ENCODE peak calls at places on chromosomes 1 and 21, in five cellular contexts. One of them, this sample, is unnamed.

GRCh38 chr1:79885101-79885500 is 878.6 kb upstream of the ADGRL4 start:
- DNase-seq in SK-N-SH: no peak
- DNase-seq in HepG2: no peak
- DNase-seq in HCT116: no peak
- DNase-seq in GM12878: no peak
- DNase-seq in this sample: no peak

GRCh38 chr1:231938651-231939050 is 312.1 kb downstream of the DISC1 start:
- DNase-seq in HepG2: no peak
- DNase-seq in SK-N-SH: no peak
- DNase-seq in HCT116: no peak
- DNase-seq in GM12878: no peak
- DNase-seq in this sample: no peak

GRCh38 chr1:219461891-219462528 is 150.9 kb downstream of the ZC3H11B start:
- DNase-seq in SK-N-SH: no peak
- DNase-seq in GM12878: no peak
- DNase-seq in HCT116: no peak
- DNase-seq in HepG2: no peak
- DNase-seq in this sample: no peak

GRCh38 chr21:43721939-43722338 is 3.0 kb downstream of the PDXK start:
- DNase-seq in HepG2: no peak
- DNase-seq in GM12878: no peak
- DNase-seq in HCT116: no peak
- DNase-seq in SK-N-SH: no peak
- DNase-seq in this sample: no peak

GRCh38 chr1:36620142-36620541 is 137.4 kb upstream of the CSF3R start:
- DNase-seq in SK-N-SH: no peak
- DNase-seq in HCT116: no peak
- DNase-seq in HepG2: no peak
- DNase-seq in GM12878: no peak
- DNase-seq in this sample: no peak

GRCh38 chr1:235861857-235862256 is 4.8 kb downstream of the LYST start:
- DNase-seq in GM12878: no peak
- DNase-seq in SK-N-SH: no peak
- DNase-seq in HCT116: no peak
- DNase-seq in HepG2: no peak
- DNase-seq in this sample: no peak

GRCh38 chr21:32771134-32771523 is 426 bp downstream of the PAXBP1 start:
- DNase-seq in SK-N-SH: peak; percentile 80
- DNase-seq in GM12878: no peak
- DNase-seq in HepG2: peak; percentile 33
- DNase-seq in HCT116: no peak
- DNase-seq in this sample: no peak

GRCh38 chr1:183770816-183771128 is 34.1 kb upstream of the RGL1 start:
- DNase-seq in SK-N-SH: no peak
- DNase-seq in GM12878: no peak
- DNase-seq in HCT116: no peak
- DNase-seq in HepG2: no peak
- DNase-seq in this sample: no peak

GRCh38 chr1:182051938-182052337 is 9.6 kb downstream of the ZNF648 start:
- DNase-seq in GM12878: no peak
- DNase-seq in HCT116: no peak
- DNase-seq in SK-N-SH: no peak
- DNase-seq in HepG2: no peak
- DNase-seq in this sample: no peak

GRCh38 chr1:42313970-42314369 is 21.1 kb downstream of the FOXJ3 start:
- DNase-seq in GM12878: no peak
- DNase-seq in HCT116: no peak
- DNase-seq in HepG2: no peak
- DNase-seq in SK-N-SH: no peak
- DNase-seq in this sample: no peak

GRCh38 chr1:187390157-187390556 is 561.4 kb downstream of the PLA2G4A start:
- DNase-seq in SK-N-SH: peak; percentile 9
- DNase-seq in HepG2: no peak
- DNase-seq in HCT116: no peak
- DNase-seq in GM12878: no peak
- DNase-seq in this sample: no peak

GRCh38 chr1:158355773-158356172 is 2.1 kb downstream of the CD1E start:
- DNase-seq in HCT116: no peak
- DNase-seq in GM12878: no peak
- DNase-seq in SK-N-SH: no peak
- DNase-seq in HepG2: no peak
- DNase-seq in this sample: no peak

GRCh38 chr1:8463144-8463927 is 145.4 kb downstream of the SLC45A1 start:
- DNase-seq in GM12878: no peak
- DNase-seq in HepG2: peak; percentile 60
- DNase-seq in HCT116: no peak
- DNase-seq in SK-N-SH: peak; percentile 60
- DNase-seq in this sample: no peak

GRCh38 chr1:204556458-204557052 is 40.3 kb downstream of the MDM4 start:
- DNase-seq in HepG2: no peak
- DNase-seq in HCT116: no peak
- DNase-seq in GM12878: no peak
- DNase-seq in SK-N-SH: no peak
- DNase-seq in this sample: no peak

GRCh38 chr1:115170972-115171392 is 81.7 kb upstream of the TSPAN2 start:
- DNase-seq in SK-N-SH: no peak
- DNase-seq in HepG2: no peak
- DNase-seq in HCT116: no peak
- DNase-seq in GM12878: no peak
- DNase-seq in this sample: no peak

GRCh38 chr21:38824124-38824822 is 18.5 kb downstream of the ETS2 start:
- DNase-seq in HCT116: no peak
- DNase-seq in HepG2: peak; percentile 95
- DNase-seq in SK-N-SH: no peak
- DNase-seq in GM12878: no peak
- DNase-seq in this sample: no peak

GRCh38 chr1:65432918-65433317 is 12.4 kb downstream of the LEPR start:
- DNase-seq in SK-N-SH: no peak
- DNase-seq in GM12878: no peak
- DNase-seq in HCT116: no peak
- DNase-seq in HepG2: no peak
- DNase-seq in this sample: no peak

GRCh38 chr1:182406006-182406405 is 5.5 kb upstream of the TEDDM1 start:
- DNase-seq in HCT116: no peak
- DNase-seq in HepG2: no peak
- DNase-seq in SK-N-SH: no peak
- DNase-seq in GM12878: no peak
- DNase-seq in this sample: no peak

GRCh38 chr1:201016943-201017827 is 6.3 kb downstream of the KIF21B start:
- DNase-seq in GM12878: no peak
- DNase-seq in HepG2: no peak
- DNase-seq in SK-N-SH: peak; percentile 78
- DNase-seq in HCT116: no peak
- DNase-seq in this sample: no peak

GRCh38 chr1:234212764-234213406 is 160.4 kb upstream of the COA6 start:
- DNase-seq in SK-N-SH: peak; percentile 77
- DNase-seq in GM12878: peak; percentile 28
- DNase-seq in HepG2: peak; percentile 53
- DNase-seq in HCT116: no peak
- DNase-seq in this sample: peak; percentile 64

GRCh38 chr21:26965567-26966359 is 1.1 kb downstream of the ADAMTS5 start:
- DNase-seq in HCT116: no peak
- DNase-seq in HepG2: no peak
- DNase-seq in GM12878: no peak
- DNase-seq in SK-N-SH: peak; percentile 86
- DNase-seq in this sample: no peak

GRCh38 chr1:88736633-88737248 is 52.7 kb downstream of the PKN2 start:
- DNase-seq in SK-N-SH: no peak
- DNase-seq in GM12878: no peak
- DNase-seq in HepG2: peak; percentile 38
- DNase-seq in HCT116: peak; percentile 23
- DNase-seq in this sample: peak; percentile 2

GRCh38 chr1:118479351-118479750 is 294.3 kb upstream of the SPAG17 start:
- DNase-seq in HepG2: no peak
- DNase-seq in HCT116: no peak
- DNase-seq in SK-N-SH: no peak
- DNase-seq in GM12878: no peak
- DNase-seq in this sample: peak; percentile 15

GRCh38 chr1:66705100-66705499 is 47.2 kb upstream of the DYNLT5 start:
- DNase-seq in HCT116: no peak
- DNase-seq in HepG2: peak; percentile 39
- DNase-seq in GM12878: no peak
- DNase-seq in SK-N-SH: no peak
- DNase-seq in this sample: no peak

GRCh38 chr1:24874611-24875225 is 55.4 kb downstream of the RUNX3 start:
- DNase-seq in SK-N-SH: no peak
- DNase-seq in GM12878: no peak
- DNase-seq in HCT116: no peak
- DNase-seq in HepG2: no peak
- DNase-seq in this sample: no peak

GRCh38 chr1:162069334-162070093 is at the start of gene NOS1AP:
- DNase-seq in HepG2: peak; percentile 59
- DNase-seq in GM12878: no peak
- DNase-seq in HCT116: peak; percentile 35
- DNase-seq in SK-N-SH: peak; percentile 95
- DNase-seq in this sample: peak; percentile 89

GRCh38 chr1:55725378-55725777 is 510.2 kb upstream of the USP24 start:
- DNase-seq in HCT116: no peak
- DNase-seq in GM12878: no peak
- DNase-seq in HepG2: no peak
- DNase-seq in SK-N-SH: no peak
- DNase-seq in this sample: no peak

GRCh38 chr1:59674605-59675004 is 140.1 kb upstream of the HOOK1 start:
- DNase-seq in HepG2: peak; percentile 88
- DNase-seq in GM12878: no peak
- DNase-seq in SK-N-SH: no peak
- DNase-seq in HCT116: no peak
- DNase-seq in this sample: no peak
- TF ChIP-seq JUND in HepG2: no peak
- TF ChIP-seq JUND in GM12878: no peak
- TF ChIP-seq JUND in SK-N-SH: no peak
- TF ChIP-seq JUND in HCT116: no peak
- TF ChIP-seq JUND in this sample: no peak

DNA sequence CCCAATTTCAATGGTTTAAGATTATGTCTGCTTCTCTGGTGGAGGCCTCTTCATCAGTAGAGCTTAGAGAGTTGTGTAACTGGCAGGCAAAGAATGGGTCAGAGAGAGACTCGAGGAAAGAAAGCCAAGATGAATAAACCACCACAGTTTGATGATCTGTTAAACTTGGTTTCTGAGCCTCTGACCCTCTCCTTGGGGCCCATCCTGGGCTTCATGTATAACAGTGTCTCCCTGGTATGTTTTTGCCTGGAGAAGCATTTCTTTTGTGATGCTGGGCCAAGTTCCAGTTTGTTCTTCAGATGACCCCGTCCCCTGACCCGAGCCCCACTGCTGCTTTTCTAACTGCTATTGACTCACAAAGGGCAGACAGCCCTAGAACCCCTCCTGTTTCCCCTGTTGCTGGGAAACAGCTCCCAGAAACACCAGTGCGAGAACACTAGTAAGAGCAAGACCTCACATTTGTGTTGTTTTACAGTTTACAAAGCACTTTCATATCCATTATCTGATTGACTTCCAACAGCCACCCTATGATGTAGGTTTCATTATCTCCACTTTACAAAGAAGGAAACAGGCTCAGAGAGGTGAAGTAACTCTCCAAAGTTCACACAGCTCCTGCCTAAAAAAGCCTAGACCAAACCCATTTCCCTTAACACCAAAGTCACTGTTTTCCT is 9.0 kb downstream of the CD2 start:
- DNase-seq in HepG2: no peak
- DNase-seq in SK-N-SH: no peak
- DNase-seq in GM12878: no peak
- DNase-seq in HCT116: no peak
- DNase-seq in this sample: no peak
- TF ChIP-seq JUND in HepG2: no peak
- TF ChIP-seq JUND in SK-N-SH: no peak
- TF ChIP-seq JUND in GM12878: no peak
- TF ChIP-seq JUND in HCT116: no peak
- TF ChIP-seq JUND in this sample: no peak

DNA sequence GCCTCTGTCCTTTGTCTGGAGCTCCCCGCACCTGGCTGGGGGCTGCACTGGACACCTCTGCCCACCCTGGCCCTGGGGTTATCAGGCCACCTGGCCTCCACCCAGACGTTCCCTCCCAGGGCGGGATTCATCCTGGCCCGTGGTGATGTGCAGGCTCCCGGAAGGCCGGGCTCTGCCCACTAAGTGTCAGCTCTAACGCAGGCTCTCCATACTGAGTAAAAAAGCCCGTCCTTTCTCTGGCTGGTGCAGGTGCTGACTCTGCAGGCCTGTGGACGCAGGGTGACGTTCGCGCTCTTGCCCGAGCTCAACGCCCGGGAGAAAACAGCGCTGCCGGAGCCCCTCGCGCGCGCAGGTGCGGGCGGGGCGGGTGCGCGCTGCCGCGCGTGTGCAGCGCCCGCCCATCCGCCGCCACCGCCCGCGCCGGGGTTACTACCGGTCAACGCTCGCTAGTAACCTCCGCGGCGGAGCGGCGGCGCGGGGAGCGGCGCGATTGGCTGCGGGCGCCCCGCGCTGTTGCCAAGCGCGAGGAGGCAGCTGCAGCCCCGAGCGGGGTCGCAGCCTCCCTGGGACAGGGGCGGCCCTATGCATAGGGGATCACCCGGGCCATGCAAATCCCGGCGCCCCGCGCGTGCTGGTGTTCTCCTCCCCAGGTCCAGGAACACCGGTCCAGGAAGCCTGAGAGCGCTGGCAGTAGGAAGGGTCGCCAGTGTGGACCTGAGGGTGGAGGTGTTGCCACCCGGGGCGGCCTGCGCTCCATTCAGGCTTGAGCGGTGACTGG is 15.7 kb downstream of the ABCG1 start:
- DNase-seq in GM12878: no peak
- DNase-seq in HepG2: peak; percentile 4
- DNase-seq in HCT116: no peak
- DNase-seq in SK-N-SH: peak; percentile 92
- DNase-seq in this sample: peak; percentile 72
- TF ChIP-seq JUND in GM12878: no peak
- TF ChIP-seq JUND in HepG2: no peak
- TF ChIP-seq JUND in HCT116: no peak
- TF ChIP-seq JUND in SK-N-SH: no peak
- TF ChIP-seq JUND in this sample: no peak

GRCh38 chr1:30650038-30650958 is 73.1 kb downstream of the MATN1 start:
- DNase-seq in SK-N-SH: peak; percentile 65
- DNase-seq in GM12878: no peak
- DNase-seq in HCT116: no peak
- DNase-seq in HepG2: no peak
- DNase-seq in this sample: no peak

GRCh38 chr1:30649321-30649991 is 73.9 kb downstream of the MATN1 start:
- DNase-seq in HepG2: no peak
- DNase-seq in GM12878: no peak
- DNase-seq in HCT116: no peak
- DNase-seq in SK-N-SH: no peak
- DNase-seq in this sample: no peak

GRCh38 chr1:30652151-30652915 is 71.1 kb downstream of the MATN1 start:
- DNase-seq in HCT116: no peak
- DNase-seq in GM12878: no peak
- DNase-seq in HepG2: no peak
- DNase-seq in SK-N-SH: peak; percentile 50
- DNase-seq in this sample: no peak

GRCh38 chr1:30648408-30649000 is 74.9 kb downstream of the MATN1 start:
- DNase-seq in GM12878: no peak
- DNase-seq in SK-N-SH: no peak
- DNase-seq in HCT116: no peak
- DNase-seq in HepG2: no peak
- DNase-seq in this sample: no peak

DNA sequence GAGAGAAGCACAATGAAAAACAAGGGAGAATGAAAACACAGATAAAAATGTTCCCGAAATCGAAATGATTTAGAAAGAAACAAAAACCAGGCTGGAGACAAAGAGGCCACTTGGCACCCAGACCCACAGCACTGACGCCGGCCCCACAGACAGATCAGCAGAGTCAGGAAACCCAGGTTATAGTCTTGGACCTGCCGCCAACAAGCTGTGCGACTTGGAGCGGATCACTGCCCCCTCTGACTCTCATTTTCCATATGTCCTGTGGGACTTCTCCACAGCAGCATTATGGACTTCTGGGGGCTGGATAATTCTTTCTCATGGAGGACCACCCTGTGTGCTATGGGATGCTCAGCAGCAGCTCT is 72.4 kb downstream of the MATN1 start:
- DNase-seq in GM12878: no peak
- DNase-seq in HCT116: no peak
- DNase-seq in HepG2: no peak
- DNase-seq in SK-N-SH: peak; percentile 50
- DNase-seq in this sample: no peak
- TF ChIP-seq JUND in GM12878: no peak
- TF ChIP-seq JUND in HCT116: no peak
- TF ChIP-seq JUND in HepG2: no peak
- TF ChIP-seq JUND in SK-N-SH: no peak
- TF ChIP-seq JUND in this sample: no peak